ENCODE peak calls at places on chromosomes 5 and 9, in eight cellular contexts. B is GM12864; S is fibroblast of pulmonary artery; V is mammary epithelial cell; L is right lobe of liver; Y is A673; I is CD8-positive, alpha-beta T cell; E is GM13976. M is an unnamed sample.

GRCh38 chr9:137607141-137607857 is 1.8 kb downstream of the ARRDC1 start:
- DNase-seq in B (no peak), S (no peak), V (no peak), L (no peak), Y (no peak), I (no peak), E (no peak), M (no peak)

GRCh38 chr5:62466228-62466627 is 53.7 kb downstream of the IPO11 start:
- DNase-seq in B (no peak), S (no peak), V (no peak), L (no peak), Y (no peak), I (no peak), E (no peak), M (no peak)

GRCh38 chr9:113545068-113545467 is 81.5 kb downstream of the RGS3 start:
- DNase-seq in B (no peak), S (no peak), V (no peak), L (peak; percentile 87), Y (no peak), I (no peak), E (no peak), M (no peak)

GRCh38 chr5:169668732-169669131 is 31.7 kb downstream of the DOCK2 start:
- DNase-seq in B (no peak), S (no peak), V (no peak), L (no peak), Y (no peak), I (no peak), E (no peak), M (no peak)

GRCh38 chr5:88942967-88943291 is 59.9 kb upstream of the MEF2C start:
- DNase-seq in B (no peak), S (no peak), V (no peak), L (no peak), Y (no peak), I (no peak), E (no peak), M (no peak)

GRCh38 chr5:150503386-150503785 is 4.5 kb upstream of the NDST1 start:
- DNase-seq in B (no peak), S (no peak), V (no peak), L (no peak), Y (no peak), I (no peak), E (no peak), M (no peak)

GRCh38 chr9:134629061-134629585 is 12.5 kb upstream of the COL5A1 start:
- DNase-seq in B (no peak), S (no peak), V (no peak), L (no peak), Y (no peak), I (no peak), E (no peak), M (no peak)

GRCh38 chr9:93955356-93956182 is 414 bp upstream of the BARX1 start:
- DNase-seq in B (no peak), S (no peak), V (no peak), L (no peak), Y (peak; percentile 74), I (no peak), E (no peak), M (no peak)

GRCh38 chr9:114677418-114677817 is 4.6 kb downstream of the TEX48 start:
- DNase-seq in B (no peak), S (peak; percentile 99), V (peak; percentile 99), L (no peak), Y (peak; percentile 93), I (no peak), E (no peak), M (no peak)

GRCh38 chr5:8458038-8458383 is 589.1 kb downstream of the MTRR start:
- DNase-seq in B (no peak), S (peak; percentile 46), V (peak; percentile 61), L (no peak), Y (no peak), I (no peak), E (no peak), M (no peak)

GRCh38 chr5:66653380-66653779 is 57.2 kb downstream of the MAST4 start:
- DNase-seq in B (no peak), S (peak; percentile 67), V (peak; percentile 85), L (no peak), Y (no peak), I (no peak), E (no peak), M (no peak)

GRCh38 chr9:137613738-137614523 is 4.9 kb upstream of the EHMT1 start:
- DNase-seq in B (no peak), S (no peak), V (no peak), L (no peak), Y (no peak), I (no peak), E (no peak), M (no peak)

GRCh38 chr9:69308217-69308931 is 16.6 kb upstream of the ENTREP1 start:
- DNase-seq in B (no peak), S (no peak), V (no peak), L (no peak), Y (no peak), I (no peak), E (no peak), M (no peak)

GRCh38 chr5:110058175-110058574 is 368.4 kb downstream of the MAN2A1 start:
- DNase-seq in B (no peak), S (no peak), V (no peak), L (no peak), Y (no peak), I (no peak), E (no peak), M (no peak)

GRCh38 chr5:98705841-98706240 is 67.6 kb upstream of the RGMB start:
- DNase-seq in B (no peak), S (no peak), V (no peak), L (no peak), Y (no peak), I (no peak), E (no peak), M (no peak)

GRCh38 chr5:175599210-175599609 is 58.7 kb upstream of the HRH2 start:
- DNase-seq in B (no peak), S (no peak), V (no peak), L (no peak), Y (no peak), I (no peak), E (no peak), M (no peak)

GRCh38 chr5:61744690-61745619 is 412.9 kb downstream of the ZSWIM6 start:
- DNase-seq in B (no peak), S (no peak), V (no peak), L (no peak), Y (peak; percentile 21), I (no peak), E (no peak), M (no peak)

GRCh38 chr5:61805101-61805500 is 473.0 kb downstream of the ZSWIM6 start:
- DNase-seq in B (no peak), S (peak; percentile 10), V (peak; percentile 86), L (no peak), Y (peak; percentile 21), I (no peak), E (no peak), M (no peak)

GRCh38 chr9:100774962-100775361 is 197.1 kb downstream of the CAVIN4 start:
- DNase-seq in B (no peak), S (no peak), V (no peak), L (no peak), Y (no peak), I (no peak), E (no peak), M (no peak)

GRCh38 chr5:177350776-177351391 is 584 bp downstream of the LMAN2 start:
- DNase-seq in B (no peak), S (no peak), V (no peak), L (no peak), Y (no peak), I (no peak), E (no peak), M (no peak)

GRCh38 chr9:21708225-21708624 is 94.2 kb upstream of the MTAP start:
- DNase-seq in B (no peak), S (no peak), V (peak; percentile 78), L (no peak), Y (no peak), I (no peak), E (no peak), M (no peak)
- TF ChIP-seq CTCF in B (no peak), S (no peak), V (no peak), L (no peak), Y (no peak), I (no peak), E (no peak), M (no peak)

GRCh38 chr5:22710660-22711059 is 142.5 kb downstream of the CDH12 start:
- DNase-seq in B (no peak), S (no peak), V (no peak), L (no peak), Y (no peak), I (no peak), E (no peak), M (no peak)

GRCh38 chr5:22709743-22710142 is 143.4 kb downstream of the CDH12 start:
- DNase-seq in B (no peak), S (no peak), V (peak; percentile 83), L (no peak), Y (no peak), I (no peak), E (no peak), M (no peak)

GRCh38 chr5:22708770-22709328 is 144.3 kb downstream of the CDH12 start:
- DNase-seq in B (no peak), S (no peak), V (no peak), L (no peak), Y (peak; percentile 1), I (no peak), E (no peak), M (no peak)
- TF ChIP-seq CTCF in B (no peak), S (no peak), V (no peak), L (no peak), Y (peak; percentile 25), I (no peak), E (no peak), M (no peak)

DNA sequence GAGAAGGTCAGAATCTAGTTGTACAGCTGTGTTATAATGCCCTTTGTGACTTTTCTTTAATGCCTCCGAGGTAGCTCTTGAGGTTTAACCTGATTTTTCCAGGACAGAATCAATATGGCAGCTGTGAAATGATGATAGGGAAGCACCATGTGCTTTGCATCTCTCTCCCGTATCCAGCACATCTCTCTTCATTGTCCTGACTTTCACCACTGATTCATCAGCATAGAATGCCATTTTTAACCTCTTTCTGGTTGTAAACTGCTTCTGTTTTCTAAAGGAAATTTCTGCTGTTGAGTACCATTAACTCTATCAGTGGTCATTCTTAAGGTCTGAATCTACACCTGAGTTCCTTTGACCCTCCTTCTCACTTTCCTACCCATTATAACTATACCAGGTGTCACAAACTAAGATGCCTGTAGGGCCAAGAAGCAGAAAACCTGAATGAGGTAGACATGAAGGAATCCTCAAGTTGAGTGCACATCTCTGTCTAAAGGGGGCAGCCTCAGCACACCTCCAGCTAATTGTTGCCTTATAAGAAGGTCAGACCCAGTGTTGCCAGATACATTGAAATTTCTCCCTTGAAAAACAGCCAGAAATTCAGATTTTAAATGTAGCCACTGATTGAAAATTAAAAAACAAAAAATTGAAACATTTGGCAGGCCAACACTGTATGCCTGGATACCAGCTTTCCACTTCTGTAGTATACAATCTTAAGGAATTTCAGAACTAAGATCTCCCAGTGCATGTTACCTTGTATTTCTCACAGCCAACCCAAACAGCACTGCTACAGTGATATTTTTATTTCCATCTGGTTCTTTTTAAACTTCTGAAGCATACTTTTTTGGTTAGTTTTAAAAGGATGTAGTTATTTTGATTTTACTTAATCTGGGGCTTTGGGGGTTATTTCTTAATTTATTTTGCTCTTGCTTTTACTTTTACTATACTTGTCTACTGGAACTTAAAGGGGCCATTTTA is 35.8 kb upstream of the TLX3 start:
- DNase-seq in B (no peak), S (peak; percentile 49), V (peak; percentile 21), L (no peak), Y (no peak), I (no peak), E (peak; percentile 41), M (peak; percentile 20)
- TF ChIP-seq CTCF in B (peak; percentile 40), S (peak; percentile 44), V (peak; percentile 47), L (no peak), Y (peak; percentile 34), I (no peak), E (peak; percentile 35), M (peak; percentile 35)

GRCh38 chr5:132229236-132229635 is 1.6 kb upstream of the P4HA2 start:
- DNase-seq in B (no peak), S (no peak), V (no peak), L (no peak), Y (no peak), I (no peak), E (no peak), M (no peak)
- TF ChIP-seq CTCF in B (no peak), S (no peak), V (no peak), L (no peak), Y (no peak), I (no peak), E (no peak), M (no peak)

M was measured in GM10248.